ENCODE peak calls at places on chromosomes 3 and 15, in nine cellular contexts. E is hepatocyte, X is naive B cell, W is NCI-H748 treated with DMSO at 0.1 percent for 48 hours, O is NCI-H1105 treated with DMSO at 0.1 percent for 48 hours, M is H1, K is astrocyte of the spinal cord, V is T-cell, B is neural crest cell. H is an unnamed sample.

GRCh38 chr15:80712956-80713355 is 17.8 kb downstream of the ABHD17C start:
- DNase-seq in E (no peak), X (no peak), W (no peak), O (no peak), M (no peak), K (no peak), V (no peak), B (no peak), H (no peak)

GRCh38 chr3:169244119-169244864 is 419.2 kb downstream of the MECOM start:
- DNase-seq in E (no peak), X (no peak), W (no peak), O (no peak), M (no peak), K (no peak), V (no peak), B (no peak), H (no peak)

GRCh38 chr3:100254168-100254777 is 6.5 kb upstream of the TBC1D23 start:
- DNase-seq in E (peak), X (peak), W (peak), O (peak), M (peak), K (peak), V (peak), B (peak), H (peak)

GRCh38 chr15:42332331-42332730 is 27.0 kb upstream of the CAPN3 start:
- DNase-seq in E (no peak), X (no peak), W (no peak), O (no peak), M (no peak), K (no peak), V (no peak), B (no peak), H (no peak)

GRCh38 chr3:32420138-32420981 is 28.7 kb downstream of the CMTM7 start:
- DNase-seq in E (peak), X (peak), W (no peak), O (no peak), M (peak), K (peak), V (no peak), B (peak), H (no peak)

GRCh38 chr3:49717539-49718418 is 1.7 kb downstream of the AMIGO3 start:
- DNase-seq in E (peak), X (no peak), W (no peak), O (no peak), M (peak), K (no peak), V (no peak), B (peak), H (no peak)

GRCh38 chr15:33234019-33234418 is 39.5 kb upstream of the FMN1 start:
- DNase-seq in E (peak), X (no peak), W (peak), O (peak), M (no peak), K (peak), V (no peak), B (peak), H (no peak)

GRCh38 chr15:100951965-100952364 is 32.8 kb downstream of the LRRK1 start:
- DNase-seq in E (no peak), X (no peak), W (no peak), O (no peak), M (no peak), K (no peak), V (no peak), B (no peak), H (no peak)

GRCh38 chr3:158685151-158685550 is 12.7 kb upstream of the LXN start:
- DNase-seq in E (no peak), X (no peak), W (no peak), O (no peak), M (no peak), K (peak), V (no peak), B (no peak), H (no peak)

GRCh38 chr15:97189152-97189551 is 771.4 kb upstream of the ARRDC4 start:
- DNase-seq in E (no peak), X (no peak), W (no peak), O (no peak), M (no peak), K (peak), V (no peak), B (no peak), H (no peak)

GRCh38 chr3:10025205-10026083 is 793 bp upstream of the FANCD2 start:
- DNase-seq in E (no peak), X (no peak), W (no peak), O (no peak), M (no peak), K (no peak), V (no peak), B (no peak), H (no peak)

GRCh38 chr3:184409946-184410500 is 30.2 kb downstream of the CHRD start:
- DNase-seq in E (no peak), X (no peak), W (no peak), O (no peak), M (no peak), K (no peak), V (no peak), B (no peak), H (no peak)

GRCh38 chr15:69853572-69853971 is 244.1 kb downstream of the TLE3 start:
- DNase-seq in E (peak), X (no peak), W (no peak), O (no peak), M (no peak), K (peak), V (no peak), B (no peak), H (no peak)

GRCh38 chr3:159252772-159253384 is 451.0 kb downstream of the MFSD1 start:
- DNase-seq in E (peak), X (no peak), W (no peak), O (peak), M (no peak), K (peak), V (no peak), B (peak), H (no peak)

GRCh38 chr3:71103430-71103881 is 480.1 kb downstream of the FOXP1 start:
- DNase-seq in E (no peak), X (no peak), W (peak), O (peak), M (no peak), K (peak), V (no peak), B (no peak), H (no peak)

GRCh38 chr3:189455796-189456195 is 175.4 kb upstream of the TP63 start:
- DNase-seq in E (no peak), X (no peak), W (no peak), O (no peak), M (no peak), K (no peak), V (no peak), B (no peak), H (no peak)

GRCh38 chr3:8554725-8555621 is 53.4 kb downstream of the LMCD1 start:
- DNase-seq in E (peak), X (no peak), W (no peak), O (peak), M (no peak), K (peak), V (no peak), B (peak), H (no peak)

GRCh38 chr3:27114684-27115083 is 254.5 kb downstream of the NEK10 start:
- DNase-seq in E (no peak), X (no peak), W (no peak), O (no peak), M (no peak), K (peak), V (no peak), B (no peak), H (no peak)

GRCh38 chr3:194275231-194275671 is 75.9 kb downstream of the CPN2 start:
- DNase-seq in E (no peak), X (no peak), W (no peak), O (no peak), M (no peak), K (no peak), V (no peak), B (no peak), H (no peak)

GRCh38 chr3:150583028-150583427 is 20.1 kb upstream of the SELENOT start:
- DNase-seq in E (no peak), X (no peak), W (no peak), O (no peak), M (no peak), K (no peak), V (no peak), B (no peak), H (no peak)

GRCh38 chr15:98858610-98859023 is 149.0 kb downstream of the PGPEP1L start:
- DNase-seq in E (no peak), X (no peak), W (no peak), O (no peak), M (no peak), K (no peak), V (no peak), B (no peak), H (no peak)

H was measured in CD4-positive, CD25-positive, alpha-beta regulatory T cell.